ENCODE peak calls at places on chromosomes 12 and 14, in seven cellular contexts. V is A549, L is colonic mucosa, W is heart right ventricle, Y is pancreas, F is heart left ventricle, K is astrocyte. N is an unnamed sample. For H3K9me3, the result is how much of the 10 kb centered on the place peaks cover.

GRCh38 chr12:16588812-16589211 is 17.1 kb downstream of the LMO3 start:
- DNase-seq in V (no peak), L (no peak), W (no peak), Y (no peak), F (no peak), K (peak), N (no peak)

GRCh38 chr14:101082036-101082435 is 178.5 kb upstream of the RTL1 start:
- DNase-seq in V (no peak), L (peak), W (no peak), Y (no peak), F (no peak), K (no peak), N (no peak)

GRCh38 chr12:1022032-1022970 is 31.3 kb downstream of the ERC1 start:
- DNase-seq in V (no peak), L (no peak), W (no peak), Y (no peak), F (no peak), K (no peak), N (no peak)

GRCh38 chr12:1606021-1606622 is 11.7 kb upstream of the FBXL14 start:
- DNase-seq in V (peak), L (peak), W (peak), Y (peak), F (peak), K (peak), N (peak)

GRCh38 chr14:75280831-75281690 is 2.4 kb downstream of the FOS start:
- DNase-seq in V (peak), L (no peak), W (no peak), Y (peak), F (no peak), K (no peak), N (no peak)

GRCh38 chr12:118874698-118875548 is 106.4 kb upstream of the SRRM4 start:
- DNase-seq in V (no peak), L (no peak), W (no peak), Y (no peak), F (no peak), K (no peak), N (no peak)

GRCh38 chr12:119259483-119259882 is 75.0 kb upstream of the CCDC60 start:
- DNase-seq in V (no peak), L (no peak), W (no peak), Y (no peak), F (no peak), K (no peak), N (no peak)

GRCh38 chr12:108807476-108807875 is 49.9 kb downstream of the SSH1 start:
- DNase-seq in V (no peak), L (no peak), W (no peak), Y (no peak), F (no peak), K (no peak), N (no peak)

GRCh38 chr14:59772252-59772651 is 98.3 kb downstream of the RTN1 start:
- DNase-seq in V (no peak), L (no peak), W (no peak), Y (no peak), F (no peak), K (no peak), N (no peak)

DNA sequence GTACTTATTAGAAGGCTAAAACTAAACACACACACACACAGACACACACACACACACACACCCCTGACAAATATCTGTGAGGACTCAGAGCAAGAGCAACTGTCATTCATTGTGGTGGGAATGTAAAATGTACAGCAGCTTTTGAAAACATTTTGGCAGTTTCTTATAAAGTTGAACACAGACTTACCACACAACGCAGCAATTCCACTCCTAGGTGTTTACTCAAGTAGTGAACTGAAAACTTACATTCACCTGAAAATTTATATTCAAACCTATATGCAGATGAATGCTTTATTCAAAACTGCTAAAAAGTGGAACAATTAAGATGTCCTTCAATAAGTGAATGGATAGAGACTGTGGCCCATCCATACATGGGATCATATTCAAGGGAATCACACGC is 18.6 kb downstream of the ZNF605 start:
- DNase-seq in V (peak), L (no peak), W (no peak), Y (no peak), F (no peak), K (no peak), N (no peak)
- H3K9me3 ChIP-seq in V (half or more), L (under half), W (half or more), Y (under half), F (under half), K (under half), N (under half)

DNA sequence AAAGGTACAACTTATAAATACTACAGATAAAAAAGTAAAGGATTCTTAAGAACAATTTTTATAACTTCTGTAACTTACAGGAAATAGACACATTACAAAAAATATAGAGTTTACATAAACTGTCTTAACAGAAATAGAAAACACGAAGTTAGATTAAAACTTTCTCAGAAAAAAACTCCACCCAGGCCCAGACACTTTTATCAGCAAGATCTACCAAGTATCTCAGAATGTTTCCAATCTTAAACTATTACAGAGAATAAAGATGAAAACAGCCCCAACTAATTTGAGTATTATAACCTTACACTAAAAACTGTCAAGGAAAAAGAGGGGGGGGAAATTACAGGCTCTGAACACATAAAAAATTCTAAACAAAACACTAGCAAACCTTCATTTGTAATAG is 8.2 kb downstream of the ZFC3H1 start:
- DNase-seq in V (no peak), L (no peak), W (no peak), Y (no peak), F (no peak), K (no peak), N (no peak)
- H3K4me3 ChIP-seq in V (no peak), L (no peak), W (no peak), Y (no peak), F (no peak), K (no peak), N (no peak)

GRCh38 chr12:28874758-28875157 is 274.3 kb upstream of the FAR2 start:
- DNase-seq in V (no peak), L (no peak), W (no peak), Y (no peak), F (no peak), K (no peak), N (no peak)

GRCh38 chr12:28869197-28869596 is 279.9 kb upstream of the FAR2 start:
- DNase-seq in V (peak), L (no peak), W (no peak), Y (no peak), F (no peak), K (peak), N (no peak)

GRCh38 chr12:28870839-28871440 is 278.1 kb upstream of the FAR2 start:
- DNase-seq in V (peak), L (no peak), W (no peak), Y (no peak), F (no peak), K (peak), N (no peak)

GRCh38 chr12:28876423-28876822 is 272.7 kb upstream of the FAR2 start:
- DNase-seq in V (no peak), L (no peak), W (no peak), Y (no peak), F (no peak), K (no peak), N (no peak)

GRCh38 chr12:28872654-28873268 is 276.3 kb upstream of the FAR2 start:
- DNase-seq in V (peak), L (peak), W (peak), Y (peak), F (peak), K (peak), N (no peak)
- TF ChIP-seq CTCF in V (peak), L (peak), W (peak), Y (peak), F (peak), K (peak), N (no peak)

DNA sequence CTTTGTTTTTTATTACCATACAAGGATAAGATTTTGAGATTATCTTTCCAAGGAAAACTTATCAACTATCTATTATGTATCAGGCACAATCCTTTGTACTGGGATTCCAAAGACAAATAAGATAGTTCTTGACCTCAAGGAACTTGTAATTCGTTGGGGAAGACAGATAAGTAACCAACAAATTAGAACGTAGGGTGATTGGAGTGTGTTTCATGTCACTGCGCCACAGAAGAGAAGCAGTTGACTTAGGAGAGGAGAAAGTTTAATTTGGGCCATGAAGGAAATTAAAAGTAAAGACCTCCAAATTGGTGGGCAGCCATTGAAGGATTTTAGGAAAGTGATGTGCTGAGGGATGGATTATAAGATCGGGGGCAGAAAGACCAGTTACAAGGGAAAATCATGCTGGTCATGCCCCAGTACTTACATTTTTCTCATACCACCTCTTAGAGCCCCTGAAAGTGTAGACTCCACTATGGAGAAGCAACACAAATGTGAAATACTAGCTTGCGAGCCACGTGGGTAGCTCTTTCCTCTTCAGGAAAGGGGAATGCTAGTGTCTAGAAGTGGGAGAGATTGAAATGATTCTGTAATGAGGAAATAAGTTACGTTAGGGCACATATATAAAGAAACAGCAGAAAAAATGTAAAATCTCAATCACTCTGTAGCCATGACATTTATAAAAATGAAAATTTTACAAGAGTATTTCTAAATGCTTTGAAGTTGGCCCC is 148.7 kb downstream of the ETV6 start:
- DNase-seq in V (no peak), L (no peak), W (no peak), Y (no peak), F (no peak), K (no peak), N (no peak)
- H3K9me3 ChIP-seq in V (under half), L (under half), W (under half), Y (under half), F (under half), K (under half), N (under half)

GRCh38 chr12:28711411-28711810 is 437.7 kb upstream of the FAR2 start:
- DNase-seq in V (no peak), L (no peak), W (no peak), Y (no peak), F (no peak), K (peak), N (no peak)

GRCh38 chr12:28709996-28710685 is 438.9 kb upstream of the FAR2 start:
- DNase-seq in V (no peak), L (no peak), W (no peak), Y (no peak), F (no peak), K (peak), N (no peak)

GRCh38 chr12:28710882-28711281 is 438.2 kb upstream of the FAR2 start:
- DNase-seq in V (no peak), L (no peak), W (no peak), Y (no peak), F (no peak), K (peak), N (no peak)

GRCh38 chr12:28704477-28705169 is 444.5 kb upstream of the FAR2 start:
- DNase-seq in V (no peak), L (no peak), W (no peak), Y (no peak), F (no peak), K (peak), N (no peak)

DNA sequence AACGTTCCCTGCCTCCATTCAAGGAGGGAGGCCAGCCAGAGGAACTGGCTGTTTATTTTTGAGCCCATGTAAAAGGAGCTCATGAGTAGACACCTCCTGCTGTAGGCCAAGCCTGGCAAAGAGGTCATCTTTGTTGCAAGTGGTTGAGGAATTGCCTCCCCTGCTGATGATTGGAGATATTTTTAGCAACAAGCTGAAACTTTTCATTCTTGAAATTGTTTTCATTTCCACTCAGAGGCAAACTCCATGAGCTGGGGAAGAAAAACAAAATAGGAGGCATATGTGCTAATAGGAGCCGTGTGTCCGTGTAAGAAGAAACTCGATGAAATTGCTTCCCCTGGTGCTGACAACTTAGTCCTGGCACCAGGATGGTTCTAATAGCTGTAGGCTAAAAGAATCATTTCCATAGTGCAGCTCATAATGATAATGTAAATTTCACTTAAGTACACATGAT is 440.1 kb upstream of the FAR2 start:
- DNase-seq in V (no peak), L (no peak), W (no peak), Y (no peak), F (no peak), K (peak), N (no peak)
- H3K4me3 ChIP-seq in V (no peak), L (no peak), W (no peak), Y (no peak), F (no peak), K (no peak), N (no peak)

GRCh38 chr12:22974865-22975264 is 349.9 kb downstream of the ETNK1 start:
- DNase-seq in V (peak), L (no peak), W (no peak), Y (no peak), F (no peak), K (peak), N (no peak)

GRCh38 chr12:22971247-22971646 is 346.3 kb downstream of the ETNK1 start:
- DNase-seq in V (no peak), L (no peak), W (no peak), Y (no peak), F (no peak), K (no peak), N (no peak)

GRCh38 chr12:22971771-22972191 is 346.8 kb downstream of the ETNK1 start:
- DNase-seq in V (no peak), L (no peak), W (no peak), Y (no peak), F (no peak), K (no peak), N (no peak)

GRCh38 chr12:22969521-22969920 is 344.6 kb downstream of the ETNK1 start:
- DNase-seq in V (no peak), L (no peak), W (no peak), Y (no peak), F (no peak), K (peak), N (no peak)
- TF ChIP-seq CTCF in V (no peak), L (no peak), W (no peak), Y (no peak), F (no peak), K (no peak), N (no peak)

N was measured in CD8-positive, alpha-beta T cell.